ENCODE peak calls at places on chromosomes 7 and 10, in five cellular contexts. One of them, this sample, is unnamed.
A peak's percentile ranks its signal among the peaks of the same experiment; 100 is the strongest.

GRCh38 chr10:11017575-11018425 is at the start of gene CELF2:
- DNase-seq in mesothelial cell of epicardium: peak; percentile 34
- DNase-seq in NCI-H510A treated with DMSO at 0.1 percent for 48 hours: peak; percentile 0
- DNase-seq in left ventricle myocardium superior: peak; percentile 87
- DNase-seq in activated CD4-positive, alpha-beta memory T cell treated with anti-CD3 and anti-CD28 coated beads, Interleukin-2, amount 10 ng/mL, durations not matched to agents 7 days and 5 days: peak; percentile 47
- DNase-seq in this sample: peak; percentile 83

GRCh38 chr7:121072826-121073225 is 84.3 kb downstream of the CPED1 start:
- DNase-seq in mesothelial cell of epicardium: no peak
- DNase-seq in NCI-H510A treated with DMSO at 0.1 percent for 48 hours: no peak
- DNase-seq in left ventricle myocardium superior: no peak
- DNase-seq in activated CD4-positive, alpha-beta memory T cell treated with anti-CD3 and anti-CD28 coated beads, Interleukin-2, amount 10 ng/mL, durations not matched to agents 7 days and 5 days: no peak
- DNase-seq in this sample: no peak

GRCh38 chr10:71232089-71232998 is 20.0 kb downstream of the UNC5B start:
- DNase-seq in mesothelial cell of epicardium: no peak
- DNase-seq in NCI-H510A treated with DMSO at 0.1 percent for 48 hours: peak; percentile 70
- DNase-seq in left ventricle myocardium superior: peak; percentile 89
- DNase-seq in activated CD4-positive, alpha-beta memory T cell treated with anti-CD3 and anti-CD28 coated beads, Interleukin-2, amount 10 ng/mL, durations not matched to agents 7 days and 5 days: no peak
- DNase-seq in this sample: peak; percentile 73

GRCh38 chr10:75302029-75302428 is 66.3 kb upstream of the COMTD1 start:
- DNase-seq in mesothelial cell of epicardium: no peak
- DNase-seq in NCI-H510A treated with DMSO at 0.1 percent for 48 hours: no peak
- DNase-seq in left ventricle myocardium superior: no peak
- DNase-seq in activated CD4-positive, alpha-beta memory T cell treated with anti-CD3 and anti-CD28 coated beads, Interleukin-2, amount 10 ng/mL, durations not matched to agents 7 days and 5 days: no peak
- DNase-seq in this sample: no peak

GRCh38 chr7:90250601-90251303 is 5.8 kb downstream of the CFAP69 start:
- DNase-seq in mesothelial cell of epicardium: no peak
- DNase-seq in NCI-H510A treated with DMSO at 0.1 percent for 48 hours: no peak
- DNase-seq in left ventricle myocardium superior: no peak
- DNase-seq in activated CD4-positive, alpha-beta memory T cell treated with anti-CD3 and anti-CD28 coated beads, Interleukin-2, amount 10 ng/mL, durations not matched to agents 7 days and 5 days: no peak
- DNase-seq in this sample: no peak

GRCh38 chr10:454860-455259 is 234.6 kb downstream of the DIP2C start:
- DNase-seq in mesothelial cell of epicardium: no peak
- DNase-seq in NCI-H510A treated with DMSO at 0.1 percent for 48 hours: no peak
- DNase-seq in left ventricle myocardium superior: peak; percentile 53
- DNase-seq in activated CD4-positive, alpha-beta memory T cell treated with anti-CD3 and anti-CD28 coated beads, Interleukin-2, amount 10 ng/mL, durations not matched to agents 7 days and 5 days: no peak
- DNase-seq in this sample: no peak

GRCh38 chr10:10977978-10978377 is 39.7 kb upstream of the CELF2 start:
- DNase-seq in mesothelial cell of epicardium: no peak
- DNase-seq in NCI-H510A treated with DMSO at 0.1 percent for 48 hours: no peak
- DNase-seq in left ventricle myocardium superior: no peak
- DNase-seq in activated CD4-positive, alpha-beta memory T cell treated with anti-CD3 and anti-CD28 coated beads, Interleukin-2, amount 10 ng/mL, durations not matched to agents 7 days and 5 days: no peak
- DNase-seq in this sample: no peak

GRCh38 chr10:89085153-89085552 is 94.6 kb downstream of the FAS start:
- DNase-seq in mesothelial cell of epicardium: no peak
- DNase-seq in NCI-H510A treated with DMSO at 0.1 percent for 48 hours: no peak
- DNase-seq in left ventricle myocardium superior: no peak
- DNase-seq in activated CD4-positive, alpha-beta memory T cell treated with anti-CD3 and anti-CD28 coated beads, Interleukin-2, amount 10 ng/mL, durations not matched to agents 7 days and 5 days: no peak
- DNase-seq in this sample: no peak

GRCh38 chr7:139949629-139950028 is 113.1 kb downstream of the PARP12 start:
- DNase-seq in mesothelial cell of epicardium: no peak
- DNase-seq in NCI-H510A treated with DMSO at 0.1 percent for 48 hours: no peak
- DNase-seq in left ventricle myocardium superior: no peak
- DNase-seq in activated CD4-positive, alpha-beta memory T cell treated with anti-CD3 and anti-CD28 coated beads, Interleukin-2, amount 10 ng/mL, durations not matched to agents 7 days and 5 days: no peak
- DNase-seq in this sample: no peak

GRCh38 chr10:47317251-47317650 is 5.0 kb upstream of the GDF2 start:
- DNase-seq in mesothelial cell of epicardium: no peak
- DNase-seq in NCI-H510A treated with DMSO at 0.1 percent for 48 hours: no peak
- DNase-seq in left ventricle myocardium superior: no peak
- DNase-seq in activated CD4-positive, alpha-beta memory T cell treated with anti-CD3 and anti-CD28 coated beads, Interleukin-2, amount 10 ng/mL, durations not matched to agents 7 days and 5 days: no peak
- DNase-seq in this sample: no peak

GRCh38 chr7:1567082-1567771 is 2.6 kb downstream of the PSMG3 start:
- DNase-seq in mesothelial cell of epicardium: no peak
- DNase-seq in NCI-H510A treated with DMSO at 0.1 percent for 48 hours: no peak
- DNase-seq in left ventricle myocardium superior: peak; percentile 15
- DNase-seq in activated CD4-positive, alpha-beta memory T cell treated with anti-CD3 and anti-CD28 coated beads, Interleukin-2, amount 10 ng/mL, durations not matched to agents 7 days and 5 days: no peak
- DNase-seq in this sample: no peak

GRCh38 chr7:134022512-134022911 is 104.6 kb upstream of the LRGUK start:
- DNase-seq in mesothelial cell of epicardium: no peak
- DNase-seq in NCI-H510A treated with DMSO at 0.1 percent for 48 hours: no peak
- DNase-seq in left ventricle myocardium superior: no peak
- DNase-seq in activated CD4-positive, alpha-beta memory T cell treated with anti-CD3 and anti-CD28 coated beads, Interleukin-2, amount 10 ng/mL, durations not matched to agents 7 days and 5 days: no peak
- DNase-seq in this sample: peak; percentile 62

GRCh38 chr10:37906382-37906781 is 49.0 kb upstream of the ZNF248 start:
- DNase-seq in mesothelial cell of epicardium: no peak
- DNase-seq in NCI-H510A treated with DMSO at 0.1 percent for 48 hours: no peak
- DNase-seq in left ventricle myocardium superior: no peak
- DNase-seq in activated CD4-positive, alpha-beta memory T cell treated with anti-CD3 and anti-CD28 coated beads, Interleukin-2, amount 10 ng/mL, durations not matched to agents 7 days and 5 days: no peak
- DNase-seq in this sample: no peak

GRCh38 chr7:44978511-44979366 is at the start of gene MYO1G:
- DNase-seq in mesothelial cell of epicardium: no peak
- DNase-seq in NCI-H510A treated with DMSO at 0.1 percent for 48 hours: no peak
- DNase-seq in left ventricle myocardium superior: peak; percentile 63
- DNase-seq in activated CD4-positive, alpha-beta memory T cell treated with anti-CD3 and anti-CD28 coated beads, Interleukin-2, amount 10 ng/mL, durations not matched to agents 7 days and 5 days: peak; percentile 96
- DNase-seq in this sample: peak; percentile 8

GRCh38 chr10:123865880-123866279 is 25.7 kb downstream of the CPXM2 start:
- DNase-seq in mesothelial cell of epicardium: no peak
- DNase-seq in NCI-H510A treated with DMSO at 0.1 percent for 48 hours: no peak
- DNase-seq in left ventricle myocardium superior: no peak
- DNase-seq in activated CD4-positive, alpha-beta memory T cell treated with anti-CD3 and anti-CD28 coated beads, Interleukin-2, amount 10 ng/mL, durations not matched to agents 7 days and 5 days: no peak
- DNase-seq in this sample: no peak

GRCh38 chr7:151491859-151492258 is 27.8 kb downstream of the RHEB start:
- DNase-seq in mesothelial cell of epicardium: no peak
- DNase-seq in NCI-H510A treated with DMSO at 0.1 percent for 48 hours: no peak
- DNase-seq in left ventricle myocardium superior: no peak
- DNase-seq in activated CD4-positive, alpha-beta memory T cell treated with anti-CD3 and anti-CD28 coated beads, Interleukin-2, amount 10 ng/mL, durations not matched to agents 7 days and 5 days: no peak
- DNase-seq in this sample: no peak

GRCh38 chr10:132122939-132123445 is 57.2 kb downstream of the JAKMIP3 start:
- DNase-seq in mesothelial cell of epicardium: no peak
- DNase-seq in NCI-H510A treated with DMSO at 0.1 percent for 48 hours: no peak
- DNase-seq in left ventricle myocardium superior: peak; percentile 8
- DNase-seq in activated CD4-positive, alpha-beta memory T cell treated with anti-CD3 and anti-CD28 coated beads, Interleukin-2, amount 10 ng/mL, durations not matched to agents 7 days and 5 days: no peak
- DNase-seq in this sample: peak; percentile 33

GRCh38 chr7:142535123-142535779 is 214.0 kb upstream of the PRSS1 start:
- DNase-seq in mesothelial cell of epicardium: no peak
- DNase-seq in NCI-H510A treated with DMSO at 0.1 percent for 48 hours: no peak
- DNase-seq in left ventricle myocardium superior: no peak
- DNase-seq in activated CD4-positive, alpha-beta memory T cell treated with anti-CD3 and anti-CD28 coated beads, Interleukin-2, amount 10 ng/mL, durations not matched to agents 7 days and 5 days: peak; percentile 83
- DNase-seq in this sample: no peak

GRCh38 chr10:29895436-29895835 is 163.9 kb downstream of the JCAD start:
- DNase-seq in mesothelial cell of epicardium: no peak
- DNase-seq in NCI-H510A treated with DMSO at 0.1 percent for 48 hours: no peak
- DNase-seq in left ventricle myocardium superior: peak; percentile 74
- DNase-seq in activated CD4-positive, alpha-beta memory T cell treated with anti-CD3 and anti-CD28 coated beads, Interleukin-2, amount 10 ng/mL, durations not matched to agents 7 days and 5 days: no peak
- DNase-seq in this sample: no peak

GRCh38 chr10:130635528-130635927 is 499.3 kb downstream of the GLRX3 start:
- DNase-seq in mesothelial cell of epicardium: no peak
- DNase-seq in NCI-H510A treated with DMSO at 0.1 percent for 48 hours: no peak
- DNase-seq in left ventricle myocardium superior: no peak
- DNase-seq in activated CD4-positive, alpha-beta memory T cell treated with anti-CD3 and anti-CD28 coated beads, Interleukin-2, amount 10 ng/mL, durations not matched to agents 7 days and 5 days: no peak
- DNase-seq in this sample: no peak

GRCh38 chr10:60167056-60167455 is 222.6 kb downstream of the ANK3 start:
- DNase-seq in mesothelial cell of epicardium: no peak
- DNase-seq in NCI-H510A treated with DMSO at 0.1 percent for 48 hours: no peak
- DNase-seq in left ventricle myocardium superior: no peak
- DNase-seq in activated CD4-positive, alpha-beta memory T cell treated with anti-CD3 and anti-CD28 coated beads, Interleukin-2, amount 10 ng/mL, durations not matched to agents 7 days and 5 days: no peak
- DNase-seq in this sample: no peak

GRCh38 chr10:7354330-7355047 is 56.3 kb downstream of the SFMBT2 start:
- DNase-seq in mesothelial cell of epicardium: no peak
- DNase-seq in NCI-H510A treated with DMSO at 0.1 percent for 48 hours: no peak
- DNase-seq in left ventricle myocardium superior: no peak
- DNase-seq in activated CD4-positive, alpha-beta memory T cell treated with anti-CD3 and anti-CD28 coated beads, Interleukin-2, amount 10 ng/mL, durations not matched to agents 7 days and 5 days: no peak
- DNase-seq in this sample: no peak

GRCh38 chr10:123139521-123140163 is 3.9 kb downstream of the HMX3 start:
- DNase-seq in mesothelial cell of epicardium: no peak
- DNase-seq in NCI-H510A treated with DMSO at 0.1 percent for 48 hours: peak; percentile 32
- DNase-seq in left ventricle myocardium superior: no peak
- DNase-seq in activated CD4-positive, alpha-beta memory T cell treated with anti-CD3 and anti-CD28 coated beads, Interleukin-2, amount 10 ng/mL, durations not matched to agents 7 days and 5 days: no peak
- DNase-seq in this sample: peak; percentile 59

GRCh38 chr10:90592903-90593302 is 264.9 kb downstream of the HTR7 start:
- DNase-seq in mesothelial cell of epicardium: peak; percentile 34
- DNase-seq in NCI-H510A treated with DMSO at 0.1 percent for 48 hours: peak; percentile 65
- DNase-seq in left ventricle myocardium superior: peak; percentile 35
- DNase-seq in activated CD4-positive, alpha-beta memory T cell treated with anti-CD3 and anti-CD28 coated beads, Interleukin-2, amount 10 ng/mL, durations not matched to agents 7 days and 5 days: no peak
- DNase-seq in this sample: no peak

GRCh38 chr7:100801833-100802568 is 25.3 kb downstream of the EPHB4 start:
- DNase-seq in mesothelial cell of epicardium: no peak
- DNase-seq in NCI-H510A treated with DMSO at 0.1 percent for 48 hours: no peak
- DNase-seq in left ventricle myocardium superior: no peak
- DNase-seq in activated CD4-positive, alpha-beta memory T cell treated with anti-CD3 and anti-CD28 coated beads, Interleukin-2, amount 10 ng/mL, durations not matched to agents 7 days and 5 days: no peak
- DNase-seq in this sample: peak; percentile 93